ENCODE peak calls at places on chromosomes 1 and 21, in four cellular contexts. B is T follicular helper cell; W is activated CD8-positive, alpha-beta T cell treated with anti-CD3 and anti-CD28 coated beads for 36 hours; Z is cardiac fibroblast. G is an unnamed sample.

GRCh38 chr1:54253480-54253879 is 53.5 kb downstream of the MRPL37 start:
- DNase-seq in W (no peak), B (no peak), Z (peak; percentile 79), G (no peak)

GRCh38 chr21:28378026-28378425 is 614.7 kb downstream of the LTN1 start:
- DNase-seq in Z (no peak), W (no peak), B (no peak), G (no peak)

GRCh38 chr1:246483204-246483933 is 23.7 kb downstream of the SMYD3 start:
- DNase-seq in B (no peak), Z (peak; percentile 23), W (no peak), G (peak; percentile 26)

GRCh38 chr1:44390277-44390676 is 14.8 kb upstream of the RNF220 start:
- DNase-seq in W (no peak), B (no peak), Z (peak; percentile 57), G (no peak)

GRCh38 chr1:225811622-225812487 is 1.9 kb downstream of the EPHX1 start:
- DNase-seq in B (no peak), Z (peak; percentile 34), W (no peak), G (peak; percentile 76)

GRCh38 chr1:38129971-38130370 is 83.4 kb upstream of the POU3F1 start:
- DNase-seq in W (no peak), Z (no peak), B (no peak), G (no peak)

GRCh38 chr1:21543598-21543997 is 34.4 kb downstream of the ALPL start:
- DNase-seq in W (no peak), Z (no peak), B (no peak), G (no peak)

GRCh38 chr1:245822997-245823396 is 668.2 kb downstream of the KIF26B start:
- DNase-seq in Z (peak; percentile 95), B (no peak), W (no peak), G (no peak)

GRCh38 chr1:169648187-169648586 is 18.3 kb upstream of the SELP start:
- DNase-seq in Z (no peak), W (no peak), B (no peak), G (no peak)

GRCh38 chr21:45073301-45074047 is 906 bp upstream of the ADARB1 start:
- DNase-seq in W (peak; percentile 24), Z (no peak), B (no peak), G (no peak)

GRCh38 chr1:59699227-59699847 is 115.4 kb upstream of the HOOK1 start:
- DNase-seq in W (peak; percentile 19), Z (peak; percentile 74), B (peak; percentile 8), G (peak; percentile 69)

GRCh38 chr21:45824546-45825208 is 156.9 kb upstream of the COL6A1 start:
- DNase-seq in B (no peak), W (no peak), Z (no peak), G (no peak)

GRCh38 chr1:215360786-215361185 is 206.3 kb upstream of the KCTD3 start:
- DNase-seq in W (no peak), Z (no peak), B (no peak), G (no peak)

GRCh38 chr1:85465099-85465790 is at the start of gene DDAH1:
- DNase-seq in Z (peak; percentile 75), W (peak; percentile 18), B (no peak), G (peak; percentile 84)

GRCh38 chr1:218069180-218069579 is 215.9 kb upstream of the RRP15 start:
- DNase-seq in W (no peak), B (no peak), Z (no peak), G (no peak)

GRCh38 chr1:29180497-29181412 is 945 bp downstream of the SRSF4 start:
- DNase-seq in W (peak; percentile 33), Z (no peak), B (no peak), G (no peak)

GRCh38 chr1:13600762-13601483 is 17.3 kb downstream of the PDPN start:
- DNase-seq in W (no peak), Z (no peak), B (no peak), G (no peak)

GRCh38 chr1:20379075-20379474 is 88.4 kb downstream of the VWA5B1 start:
- DNase-seq in B (no peak), W (no peak), Z (no peak), G (no peak)

GRCh38 chr1:156540955-156541354 is 31.4 kb downstream of the IQGAP3 start:
- DNase-seq in Z (no peak), W (no peak), B (no peak), G (no peak)

GRCh38 chr1:178055093-178055492 is 38.8 kb upstream of the RASAL2 start:
- DNase-seq in Z (peak; percentile 56), B (no peak), W (peak; percentile 2), G (no peak)

GRCh38 chr1:92502247-92502646 is 15.5 kb upstream of the GFI1 start:
- DNase-seq in W (no peak), Z (peak; percentile 63), B (no peak), G (no peak)

GRCh38 chr1:119859647-119860046 is 36.7 kb downstream of the ADAM30 start:
- DNase-seq in Z (peak; percentile 77), W (peak; percentile 23), B (no peak), G (peak; percentile 41)

GRCh38 chr1:208013210-208013609 is 102.3 kb upstream of the CD34 start:
- DNase-seq in W (no peak), Z (no peak), B (no peak), G (no peak)

GRCh38 chr1:183991360-183992155 is 46.0 kb downstream of the COLGALT2 start:
- DNase-seq in Z (no peak), W (no peak), B (no peak), G (no peak)

GRCh38 chr21:45988366-45989347 is 7.1 kb downstream of the COL6A1 start:
- DNase-seq in W (peak; percentile 0), B (no peak), Z (no peak), G (no peak)

GRCh38 chr1:224726783-224727182 is 110.7 kb downstream of the CNIH3 start:
- DNase-seq in B (no peak), W (peak; percentile 59), Z (peak; percentile 90), G (no peak)

GRCh38 chr1:56424744-56425493 is 154.4 kb downstream of the PLPP3 start:
- DNase-seq in W (peak; percentile 16), B (no peak), Z (peak; percentile 58), G (peak; percentile 45)

GRCh38 chr1:34657849-34658248 is 97.0 kb upstream of the GJB5 start:
- DNase-seq in B (no peak), W (no peak), Z (no peak), G (no peak)

GRCh38 chr1:151893176-151893924 is 16.0 kb downstream of the THEM4 start:
- DNase-seq in W (no peak), B (no peak), Z (peak; percentile 12), G (no peak)

GRCh38 chr21:46151261-46151988 is 4.0 kb downstream of the FTCD start:
- DNase-seq in B (no peak), Z (no peak), W (no peak), G (no peak)

GRCh38 chr1:28085129-28085528 is 3.3 kb downstream of the EYA3 start:
- DNase-seq in B (no peak), Z (no peak), W (no peak), G (no peak)

GRCh38 chr1:2044510-2045319 is 5.5 kb upstream of the PRKCZ start:
- DNase-seq in Z (peak; percentile 56), W (peak; percentile 78), B (peak; percentile 71), G (peak; percentile 78)

GRCh38 chr1:47436304-47436978 is 1.4 kb upstream of the FOXD2 start:
- DNase-seq in B (peak; percentile 55), Z (peak; percentile 76), W (peak; percentile 90), G (peak; percentile 80)

GRCh38 chr1:23331713-23332112 is 12.4 kb downstream of the HNRNPR start:
- DNase-seq in Z (no peak), B (no peak), W (no peak), G (no peak)

GRCh38 chr1:2451744-2452582 is 24.1 kb upstream of the PLCH2 start:
- DNase-seq in W (peak; percentile 14), B (no peak), Z (peak; percentile 31), G (no peak)

GRCh38 chr1:29579821-29580425 is 343.6 kb downstream of the PTPRU start:
- DNase-seq in Z (peak; percentile 25), W (no peak), B (no peak), G (no peak)

GRCh38 chr1:3710251-3710650 is 42.0 kb upstream of the CCDC27 start:
- DNase-seq in Z (no peak), B (no peak), W (no peak), G (no peak)

GRCh38 chr1:49106438-49106837 is 329.7 kb upstream of the BEND5 start:
- DNase-seq in W (no peak), B (no peak), Z (no peak), G (no peak)

GRCh38 chr21:44303490-44303981 is 3.7 kb downstream of the PFKL start:
- DNase-seq in W (no peak), Z (no peak), B (no peak), G (no peak)